ENCODE peak calls at places on chromosomes 1 and 21, in four cellular contexts. Y is AG10803, K is colonic mucosa, V is gastrocnemius medialis. U is an unnamed sample.

GRCh38 chr21:41816583-41817165 is 49.8 kb upstream of the RIPK4 start:
- DNase-seq in K (peak), V (peak), Y (peak), U (peak)

GRCh38 chr21:31340499-31340898 is 3.6 kb downstream of the TIAM1 start:
- DNase-seq in V (no peak), K (no peak), Y (no peak), U (no peak)

GRCh38 chr1:108913105-108913948 is 36.5 kb downstream of the GPSM2 start:
- DNase-seq in K (no peak), V (no peak), Y (no peak), U (no peak)

GRCh38 chr1:19682901-19683300 is 18.2 kb downstream of the HTR6 start:
- DNase-seq in V (no peak), Y (no peak), K (no peak), U (no peak)

GRCh38 chr21:36909901-36910561 is 56.4 kb downstream of the HLCS start:
- DNase-seq in V (no peak), K (no peak), Y (peak), U (no peak)

GRCh38 chr1:2602311-2602835 is 15.8 kb downstream of the PRXL2B start:
- DNase-seq in V (no peak), Y (no peak), K (peak), U (no peak)

GRCh38 chr1:154404984-154405761 is at the start of gene IL6R:
- DNase-seq in K (peak), V (peak), Y (peak), U (peak)

GRCh38 chr1:37131281-37131680 is 97.0 kb upstream of the GRIK3 start:
- DNase-seq in V (no peak), K (no peak), Y (no peak), U (no peak)

GRCh38 chr1:1598051-1598719 is 1.8 kb downstream of the FNDC10 start:
- DNase-seq in K (no peak), V (no peak), Y (no peak), U (peak)

GRCh38 chr21:39451332-39452206 is at the start of gene SH3BGR:
- DNase-seq in V (peak), Y (peak), K (peak), U (no peak)

GRCh38 chr1:180881806-180882509 is 30.7 kb upstream of the KIAA1614 start:
- DNase-seq in K (no peak), V (no peak), Y (peak), U (no peak)

GRCh38 chr1:211577826-211578639 is 928 bp downstream of the SLC30A1 start:
- DNase-seq in V (peak), Y (peak), K (peak), U (peak)

GRCh38 chr1:147177611-147178370 is 5.5 kb upstream of the PRKAB2 start:
- DNase-seq in Y (peak), K (peak), V (peak), U (no peak)

GRCh38 chr21:14482165-14482564 is 64.0 kb downstream of the SAMSN1 start:
- DNase-seq in Y (no peak), K (no peak), V (no peak), U (no peak)

GRCh38 chr1:34927316-34927715 is 2.1 kb downstream of the DLGAP3 start:
- DNase-seq in K (peak), Y (no peak), V (no peak), U (no peak)

GRCh38 chr1:41892211-41892840 is 26.4 kb downstream of the HIVEP3 start:
- DNase-seq in K (no peak), Y (no peak), V (no peak), U (no peak)

GRCh38 chr21:14968029-14968428 is 96.8 kb downstream of the NRIP1 start:
- DNase-seq in Y (no peak), K (no peak), V (no peak), U (no peak)

GRCh38 chr1:223702735-223703667 is 9.3 kb upstream of the CAPN2 start:
- DNase-seq in V (no peak), K (no peak), Y (peak), U (peak)

GRCh38 chr1:201054030-201054635 is 30.6 kb upstream of the KIF21B start:
- DNase-seq in Y (no peak), V (no peak), K (no peak), U (no peak)

GRCh38 chr1:31523012-31523411 is 53.3 kb upstream of the TINAGL1 start:
- DNase-seq in V (no peak), K (no peak), Y (no peak), U (no peak)

GRCh38 chr1:243731301-243731891 is 118.6 kb downstream of the AKT3 start:
- DNase-seq in Y (no peak), K (no peak), V (peak), U (no peak)

GRCh38 chr1:19213580-19213979 is 3.5 kb upstream of the UBR4 start:
- DNase-seq in Y (no peak), V (no peak), K (no peak), U (no peak)

GRCh38 chr1:236394905-236395779 is 1.1 kb downstream of the EDARADD start:
- DNase-seq in V (no peak), Y (peak), K (peak), U (peak)

GRCh38 chr1:196637606-196638005 is 14.2 kb upstream of the CFH start:
- DNase-seq in K (no peak), V (no peak), Y (no peak), U (no peak)

GRCh38 chr1:156152628-156153027 is 757 bp upstream of the SEMA4A start:
- DNase-seq in Y (peak), V (no peak), K (no peak), U (no peak)

GRCh38 chr1:62744594-62745577 is 39.0 kb upstream of the ATG4C start:
- DNase-seq in Y (no peak), K (no peak), V (no peak), U (no peak)

GRCh38 chr1:223487514-223488259 is 94.5 kb downstream of the CCDC185 start:
- DNase-seq in K (no peak), Y (no peak), V (no peak), U (no peak)

GRCh38 chr1:206691604-206692003 is 6.9 kb downstream of the MAPKAPK2 start:
- DNase-seq in Y (no peak), V (peak), K (no peak), U (no peak)

GRCh38 chr1:163661386-163661785 is 339.6 kb downstream of the NUF2 start:
- DNase-seq in V (no peak), K (no peak), Y (no peak), U (no peak)

GRCh38 chr1:35708179-35708891 is 10.3 kb downstream of the C1orf216 start:
- DNase-seq in V (no peak), K (no peak), Y (no peak), U (no peak)

GRCh38 chr1:227318003-227318851 is at the start of gene CDC42BPA:
- DNase-seq in K (peak), Y (peak), V (peak), U (peak)

GRCh38 chr1:9247894-9248293 is 13.3 kb downstream of the H6PD start:
- DNase-seq in Y (no peak), K (no peak), V (peak), U (no peak)

GRCh38 chr1:66788231-66788939 is 12.7 kb downstream of the INSL5 start:
- DNase-seq in K (no peak), Y (no peak), V (no peak), U (no peak)

GRCh38 chr1:235108185-235108593 is 20.4 kb downstream of the TOMM20 start:
- DNase-seq in V (no peak), K (no peak), Y (no peak), U (no peak)

GRCh38 chr1:2210084-2210653 is 15.6 kb upstream of the FAAP20 start:
- DNase-seq in Y (no peak), V (no peak), K (no peak), U (no peak)

GRCh38 chr1:46168463-46168862 is 6.4 kb upstream of the TSPAN1 start:
- DNase-seq in Y (no peak), K (no peak), V (no peak), U (no peak)

GRCh38 chr1:46171351-46171750 is 3.5 kb upstream of the TSPAN1 start:
- DNase-seq in V (no peak), K (peak), Y (no peak), U (no peak)

GRCh38 chr1:46171872-46172271 is 3.0 kb upstream of the TSPAN1 start:
- DNase-seq in V (no peak), Y (no peak), K (peak), U (no peak)

GRCh38 chr1:46169811-46170454 is 5.0 kb upstream of the TSPAN1 start:
- DNase-seq in K (no peak), Y (no peak), V (no peak), U (no peak)

GRCh38 chr1:46166521-46167462 is 8.1 kb upstream of the TSPAN1 start:
- DNase-seq in V (no peak), K (peak), Y (no peak), U (peak)
- H3K4me3 ChIP-seq in V (peak), K (peak), Y (peak), U (no peak)

GRCh38 chr1:192835116-192835515 is 26.3 kb downstream of the RGS2 start:
- DNase-seq in K (no peak), Y (no peak), V (no peak), U (no peak)

GRCh38 chr1:192844360-192844759 is 35.5 kb downstream of the RGS2 start:
- DNase-seq in Y (no peak), K (no peak), V (no peak), U (no peak)

DNA sequence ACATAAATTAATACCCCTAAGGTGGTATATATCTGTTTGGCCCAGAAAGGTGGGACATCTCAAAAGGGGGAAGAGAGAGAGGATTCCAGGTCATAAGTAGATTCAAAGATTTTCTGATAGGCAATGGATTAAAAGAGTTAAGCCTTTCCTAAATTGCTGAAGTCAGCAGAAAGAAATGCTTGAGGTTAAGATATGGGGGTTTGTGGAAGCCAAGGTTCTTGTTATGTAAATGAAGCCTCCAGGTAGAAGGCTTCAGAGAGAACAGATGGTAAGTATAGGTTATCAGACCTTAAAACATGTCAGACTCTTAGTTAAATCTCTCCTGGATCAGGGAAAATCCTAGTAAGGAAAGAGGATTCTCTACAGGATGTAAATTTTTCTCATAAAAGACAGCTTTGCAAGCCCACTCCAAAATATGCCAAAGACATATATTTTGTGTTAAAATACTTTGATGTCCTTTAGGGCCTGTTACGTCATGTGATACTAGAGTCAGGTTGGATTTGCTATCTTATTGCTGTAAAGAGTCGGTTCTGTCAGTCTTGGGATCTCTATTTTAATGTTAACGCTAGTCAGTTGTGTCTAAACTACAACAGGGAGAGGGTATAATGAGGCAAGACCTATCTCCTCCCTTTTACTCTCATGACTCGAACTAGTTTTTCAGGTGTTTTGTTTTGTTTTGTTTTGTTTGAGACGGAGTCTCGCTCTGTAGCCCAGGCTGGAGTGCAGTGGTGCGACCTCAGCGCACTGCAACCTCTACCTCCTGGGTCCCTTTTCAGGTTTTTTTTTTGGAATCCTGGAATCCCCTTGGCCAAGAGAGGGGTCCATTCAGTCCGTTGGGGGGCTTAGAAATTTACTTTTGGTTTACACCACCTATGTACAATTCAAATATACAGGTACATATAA is 30.6 kb downstream of the RGS2 start:
- DNase-seq in Y (no peak), K (no peak), V (no peak), U (no peak)
- H3K4me3 ChIP-seq in Y (no peak), K (no peak), V (no peak), U (no peak)

DNA sequence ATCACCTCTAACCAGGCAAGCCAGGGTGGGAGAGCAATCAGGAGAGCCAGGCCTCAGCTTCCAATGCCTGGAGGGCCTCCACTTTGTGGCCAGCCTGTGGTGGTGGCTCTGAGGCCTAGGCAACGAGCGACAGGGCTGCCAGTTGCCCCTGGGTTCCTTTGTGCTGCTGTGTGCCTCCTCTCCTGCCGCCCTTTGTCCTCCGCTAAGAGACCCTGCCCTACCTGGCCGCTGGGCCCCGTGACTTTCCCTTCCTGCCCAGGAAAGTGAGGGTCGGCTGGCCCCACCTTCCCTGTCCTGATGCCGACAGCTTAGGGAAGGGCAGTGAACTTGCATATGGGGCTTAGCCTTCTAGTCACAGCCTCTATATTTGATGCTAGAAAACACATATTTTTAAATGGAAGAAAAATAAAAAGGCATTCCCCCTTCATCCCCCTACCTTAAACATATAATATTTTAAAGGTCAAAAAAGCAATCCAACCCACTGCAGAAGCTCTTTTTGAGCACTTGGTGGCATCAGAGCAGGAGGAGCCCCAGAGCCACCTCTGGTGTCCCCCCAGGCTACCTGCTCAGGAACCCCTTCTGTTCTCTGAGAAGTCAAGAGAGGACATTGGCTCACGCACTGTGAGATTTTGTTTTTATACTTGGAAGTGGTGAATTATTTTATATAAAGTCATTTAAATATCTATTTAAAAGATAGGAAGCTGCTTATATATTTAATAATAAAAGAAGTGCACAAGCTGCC is 19.8 kb downstream of the CSF1 start:
- DNase-seq in K (no peak), V (no peak), Y (no peak), U (peak)
- H3K4me3 ChIP-seq in K (no peak), V (no peak), Y (no peak), U (no peak)

DNA sequence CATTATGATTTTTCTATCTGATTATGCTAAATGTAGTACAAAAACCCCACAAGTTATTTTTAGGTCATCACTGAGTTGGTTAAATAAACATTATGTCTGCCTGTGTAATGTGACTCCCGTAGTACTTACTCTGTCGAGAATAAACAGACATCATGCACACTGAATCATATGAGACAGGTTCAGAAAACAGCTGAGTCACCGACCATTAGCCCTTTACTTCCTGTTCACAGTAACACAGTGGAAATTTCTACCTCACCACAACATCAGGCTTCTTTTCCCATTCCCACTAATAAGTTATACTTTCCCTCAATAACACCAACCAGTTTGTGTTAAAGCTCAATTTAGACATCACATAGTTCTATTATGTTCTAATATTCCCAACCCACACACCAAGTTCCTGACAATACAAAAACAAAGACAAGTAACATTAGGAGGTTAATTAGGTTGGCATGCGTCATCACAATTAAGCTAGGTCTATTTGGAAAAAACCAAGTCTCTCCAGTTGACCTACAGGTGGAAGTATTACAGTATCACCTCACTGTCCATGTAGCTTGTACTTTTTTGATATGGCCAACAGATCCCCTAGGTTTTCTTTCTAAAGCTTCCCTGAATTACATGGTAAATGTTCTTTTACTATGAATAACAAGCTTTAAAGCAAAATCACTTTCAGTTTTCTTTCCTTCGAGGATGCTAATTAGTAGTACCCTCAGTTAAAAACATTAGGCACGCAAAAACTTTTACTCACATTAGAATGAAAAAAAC is 154.2 kb downstream of the EIF4G3 start:
- DNase-seq in Y (peak), V (peak), K (peak), U (no peak)
- H3K4me3 ChIP-seq in Y (no peak), V (peak), K (no peak), U (no peak)

DNA sequence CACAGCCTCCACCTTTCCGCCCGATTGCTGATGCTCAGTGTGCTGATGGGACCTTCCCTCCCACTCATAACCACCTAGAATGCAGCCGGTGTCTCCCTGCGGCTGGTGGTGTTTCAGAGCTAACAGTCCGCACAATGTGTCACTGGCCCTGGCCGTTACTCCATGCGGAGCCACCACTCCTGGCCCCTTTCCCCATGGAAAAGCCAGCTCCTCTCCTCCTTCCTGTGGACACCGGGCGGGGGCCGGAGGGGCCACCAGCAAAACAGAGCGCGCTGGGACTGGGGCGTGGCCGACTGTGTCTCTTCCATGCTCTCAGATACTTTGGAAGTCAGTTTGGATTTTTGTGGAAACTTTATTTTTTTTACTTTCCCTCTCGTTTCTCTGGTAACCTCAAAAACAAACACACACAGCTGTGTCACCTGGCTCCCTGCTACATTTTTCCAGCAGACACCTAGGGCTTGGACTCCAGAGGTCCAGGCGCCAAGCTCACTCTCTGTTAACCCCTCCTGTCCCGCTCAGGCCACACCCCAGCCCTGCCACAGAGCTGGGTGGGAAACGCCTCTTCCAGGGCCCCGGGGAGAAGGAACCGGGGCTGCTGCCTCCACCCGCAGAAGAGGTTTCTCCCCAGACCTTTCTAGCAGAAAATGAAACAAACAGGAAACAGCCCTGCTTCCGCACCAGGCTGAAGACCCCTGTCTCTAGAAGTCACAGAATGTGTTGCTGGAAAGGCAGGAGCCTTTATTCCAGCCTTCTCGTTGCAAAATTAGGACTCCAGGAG is 32.5 kb upstream of the COL6A2 start:
- DNase-seq in V (peak), Y (peak), K (no peak), U (peak)
- H3K4me3 ChIP-seq in V (no peak), Y (peak), K (no peak), U (no peak)

GRCh38 chr1:183808296-183809027 is 3.5 kb downstream of the RGL1 start:
- DNase-seq in V (no peak), Y (peak), K (no peak), U (no peak)

GRCh38 chr1:183810172-183810571 is 5.3 kb downstream of the RGL1 start:
- DNase-seq in V (no peak), Y (no peak), K (no peak), U (no peak)

GRCh38 chr1:183812686-183813569 is 8.0 kb downstream of the RGL1 start:
- DNase-seq in Y (peak), K (no peak), V (no peak), U (peak)

GRCh38 chr1:183812111-183812510 is 7.2 kb downstream of the RGL1 start:
- DNase-seq in Y (no peak), V (peak), K (no peak), U (no peak)

GRCh38 chr1:183810756-183811155 is 5.8 kb downstream of the RGL1 start:
- DNase-seq in Y (no peak), K (no peak), V (no peak), U (no peak)
- H3K4me3 ChIP-seq in Y (no peak), K (no peak), V (no peak), U (no peak)

DNA sequence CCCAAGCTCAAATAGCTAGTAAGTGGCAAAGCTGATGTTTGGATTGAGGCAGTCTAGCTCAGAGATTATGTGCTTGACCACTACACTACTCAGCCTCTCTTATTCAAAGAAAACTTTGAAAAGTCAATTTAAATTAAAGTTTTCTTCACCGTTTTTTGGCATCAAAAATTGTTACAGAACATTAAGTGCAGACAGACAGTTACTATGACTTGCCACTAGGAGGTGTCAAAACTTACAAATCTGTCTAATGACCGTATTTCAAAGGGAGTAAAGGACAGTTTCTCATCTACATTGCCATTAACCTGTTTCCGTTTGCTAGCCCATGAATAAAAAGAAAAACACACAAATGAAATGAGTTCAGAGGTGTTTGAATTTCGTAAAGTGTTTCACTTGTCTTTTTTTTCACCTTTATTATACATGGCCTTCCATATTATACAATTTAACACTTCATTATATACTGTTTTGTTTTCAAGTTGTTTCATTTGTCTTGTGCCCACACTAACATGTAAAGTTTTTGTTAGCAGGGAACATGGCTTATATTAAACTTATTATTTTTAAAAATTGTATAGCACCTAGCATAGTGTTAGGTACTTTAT is 57.4 kb upstream of the MTF2 start:
- DNase-seq in Y (peak), K (no peak), V (no peak), U (no peak)
- H3K4me3 ChIP-seq in Y (no peak), K (no peak), V (no peak), U (no peak)

GRCh38 chr1:71717186-71717585 is 565.2 kb downstream of the NEGR1 start:
- DNase-seq in K (no peak), Y (peak), V (no peak), U (no peak)
- H3K4me3 ChIP-seq in K (no peak), Y (no peak), V (no peak), U (no peak)

U was measured in lower leg skin.